ENCODE peak calls at places on chromosomes 4 and X, in four cellular contexts. W, V, X and N are unnamed samples. For H3K36me3 and H3K27me3, the result is how much of the 10 kb centered on the place peaks cover.

GRCh38 chrX:73262991-73263390 is 48.3 kb upstream of the NAP1L2 start:
- DNase-seq in W (no peak), V (peak), X (no peak), N (peak)

GRCh38 chrX:78011846-78012245 is 42.4 kb upstream of the PGAM4 start:
- DNase-seq in W (peak), V (peak), X (no peak), N (no peak)

GRCh38 chr4:55033296-55033695 is 92.1 kb downstream of the KDR start:
- DNase-seq in W (peak), V (peak), X (no peak), N (no peak)

GRCh38 chr4:77804471-77804870 is 14.7 kb downstream of the CNOT6L start:
- DNase-seq in W (no peak), V (peak), X (no peak), N (no peak)

GRCh38 chrX:12360389-12360788 is 222.1 kb downstream of the FRMPD4 start:
- DNase-seq in W (peak), V (peak), X (no peak), N (peak)

GRCh38 chrX:85136409-85136808 is 107.2 kb downstream of the SATL1 start:
- DNase-seq in W (no peak), V (no peak), X (no peak), N (no peak)

GRCh38 chr4:102959503-102959902 is 60.0 kb downstream of the SLC9B1 start:
- DNase-seq in W (no peak), V (no peak), X (no peak), N (no peak)

GRCh38 chr4:107835409-107835808 is 10.7 kb downstream of the SGMS2 start:
- DNase-seq in W (peak), V (peak), X (no peak), N (no peak)

GRCh38 chrX:139112432-139112831 is 400.9 kb upstream of the FGF13 start:
- DNase-seq in W (no peak), V (peak), X (peak), N (peak)

GRCh38 chr4:40216622-40217366 is 20.0 kb downstream of the RHOH start:
- DNase-seq in W (no peak), V (no peak), X (no peak), N (no peak)

DNA sequence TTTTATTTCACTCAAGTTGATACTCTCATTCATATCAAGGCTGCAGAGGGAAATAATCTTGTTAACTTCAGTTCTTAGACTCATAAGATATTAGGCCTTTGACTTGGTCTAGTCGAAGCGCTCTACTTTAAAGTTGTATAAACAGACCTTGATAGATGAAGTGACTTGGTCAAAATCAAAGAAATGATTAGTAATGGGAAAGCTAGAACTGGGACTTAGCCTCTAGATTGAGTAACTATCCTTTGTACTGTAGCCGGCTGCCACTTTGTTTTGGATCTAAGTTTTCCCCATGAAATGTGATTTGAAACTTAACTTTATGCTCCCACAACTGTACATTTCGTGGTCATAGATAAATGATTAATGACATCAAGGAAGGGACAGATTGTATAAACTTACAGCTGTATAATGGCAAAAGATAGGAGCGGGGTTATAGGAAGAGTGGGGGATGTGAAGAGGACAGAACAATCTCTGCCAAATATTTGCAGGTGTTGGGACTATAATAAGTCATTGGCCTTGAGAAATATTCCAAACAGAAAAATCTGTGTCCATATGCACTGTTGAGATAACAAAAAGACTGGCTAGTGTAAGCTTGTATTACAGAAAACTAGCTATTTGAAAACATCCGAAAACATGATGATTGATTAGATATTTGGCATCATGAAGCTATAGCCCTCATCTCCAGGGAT is 17.2 kb downstream of the MID2 start:
- DNase-seq in W (no peak), V (no peak), X (no peak), N (no peak)
- TF ChIP-seq CTCF in W (no peak), V (no peak), X (no peak), N (no peak)

GRCh38 chr4:150911326-150911725 is 103.8 kb downstream of the LRBA start:
- DNase-seq in W (no peak), V (no peak), X (no peak), N (no peak)
- H3K36me3 ChIP-seq in W (under half), V (under half), X (under half), N (under half)

GRCh38 chr4:4853371-4853823 is 6.1 kb upstream of the MSX1 start:
- DNase-seq in W (no peak), V (no peak), X (no peak), N (no peak)

GRCh38 chr4:4851081-4851480 is 8.4 kb upstream of the MSX1 start:
- DNase-seq in W (no peak), V (no peak), X (no peak), N (no peak)

GRCh38 chr4:4852591-4853362 is 6.7 kb upstream of the MSX1 start:
- DNase-seq in W (peak), V (peak), X (peak), N (peak)

GRCh38 chr4:4853921-4854648 is 5.4 kb upstream of the MSX1 start:
- DNase-seq in W (no peak), V (no peak), X (no peak), N (no peak)

DNA sequence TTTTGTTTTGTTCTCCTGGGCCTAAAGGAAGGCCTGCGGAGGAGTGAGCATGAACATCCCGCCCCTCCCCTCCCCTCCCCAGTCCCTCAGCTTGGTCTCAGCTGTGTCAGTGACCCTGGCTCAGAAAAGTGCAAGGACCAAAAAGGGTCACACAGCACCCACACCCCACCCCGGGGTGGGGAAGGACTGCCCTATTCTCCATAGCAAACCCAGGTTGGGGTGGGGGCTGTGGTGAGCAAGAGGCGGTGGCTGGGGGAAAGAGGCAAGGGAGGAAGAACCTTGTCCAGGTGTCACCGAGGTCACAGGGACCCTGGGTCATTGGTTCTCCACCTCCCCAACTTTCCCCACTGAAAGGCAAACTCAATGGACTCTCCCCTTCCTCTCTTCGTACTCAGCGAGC is 7.6 kb upstream of the MSX1 start:
- DNase-seq in W (no peak), V (no peak), X (no peak), N (no peak)
- H3K27me3 ChIP-seq in W (under half), V (under half), X (under half), N (under half)

GRCh38 chr4:35538807-35539206 is 705.5 kb downstream of the ARAP2 start:
- DNase-seq in W (no peak), V (peak), X (no peak), N (no peak)

GRCh38 chr4:35539404-35540055 is 704.8 kb downstream of the ARAP2 start:
- DNase-seq in W (no peak), V (no peak), X (no peak), N (no peak)

GRCh38 chr4:35541146-35541887 is 703.0 kb downstream of the ARAP2 start:
- DNase-seq in W (no peak), V (no peak), X (no peak), N (no peak)

DNA sequence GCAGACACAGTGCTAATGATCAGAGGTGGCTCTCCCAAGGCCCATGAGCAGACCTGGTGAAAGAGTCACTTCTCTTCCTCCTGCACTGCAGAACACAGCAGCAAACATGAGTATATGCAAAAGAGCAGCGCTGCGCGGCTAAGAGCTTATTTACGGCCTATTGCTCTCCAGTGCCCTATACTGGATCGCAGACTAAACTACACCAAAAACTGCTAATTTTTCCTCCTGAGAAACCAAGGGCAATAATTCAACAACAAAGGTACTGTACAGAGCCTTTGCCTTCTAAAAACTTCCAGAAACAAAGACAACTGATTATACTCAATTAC is 702.5 kb downstream of the ARAP2 start:
- DNase-seq in W (no peak), V (no peak), X (no peak), N (no peak)
- TF ChIP-seq CTCF in W (no peak), V (no peak), X (no peak), N (no peak)

GRCh38 chr4:1234811-1235292 is 14.1 kb downstream of the CTBP1 start:
- DNase-seq in W (no peak), V (no peak), X (no peak), N (no peak)
- H3K36me3 ChIP-seq in W (half or more), V (half or more), X (under half), N (half or more)